ENCODE peak calls at places on chromosomes 6 and 20, in four cellular contexts. W, R, Z and L are unnamed samples.

GRCh38 chr6:37688088-37688850 is 9.4 kb downstream of the MDGA1 start:
- DNase-seq in R (no peak), Z (no peak), W (no peak), L (no peak)

GRCh38 chr6:134821397-134821796 is 128.5 kb downstream of the ALDH8A1 start:
- DNase-seq in W (no peak), R (no peak), Z (no peak), L (no peak)

GRCh38 chr6:8329592-8329991 is 105.8 kb downstream of the SLC35B3 start:
- DNase-seq in Z (no peak), W (no peak), R (no peak), L (no peak)

GRCh38 chr6:159170999-159171712 is 2.0 kb downstream of the FNDC1 start:
- DNase-seq in W (no peak), Z (no peak), R (no peak), L (no peak)

GRCh38 chr6:41734666-41735426 is 562 bp downstream of the TFEB start:
- DNase-seq in W (peak; percentile 77), R (peak; percentile 77), Z (no peak), L (peak; percentile 66)

GRCh38 chr20:6122873-6123649 is at the start of gene FERMT1:
- DNase-seq in Z (no peak), R (peak; percentile 84), W (no peak), L (peak; percentile 71)

GRCh38 chr6:126805861-126806260 is 312.6 kb upstream of the RSPO3 start:
- DNase-seq in W (no peak), R (no peak), Z (no peak), L (no peak)

GRCh38 chr20:48921883-48922867 is 664 bp downstream of the ARFGEF2 start:
- DNase-seq in R (peak; percentile 67), W (no peak), Z (no peak), L (peak; percentile 55)

GRCh38 chr6:28383235-28384142 is 16.1 kb downstream of the ZSCAN12 start:
- DNase-seq in R (peak; percentile 93), Z (no peak), W (peak; percentile 86), L (peak; percentile 94)

GRCh38 chr6:80259113-80259512 is 152.6 kb downstream of the BCKDHB start:
- DNase-seq in W (no peak), Z (no peak), R (no peak), L (no peak)

GRCh38 chr20:52268184-52268583 is 76.6 kb upstream of the ZFP64 start:
- DNase-seq in W (no peak), R (no peak), Z (no peak), L (no peak)

GRCh38 chr6:155026366-155027045 is 31.4 kb downstream of the TIAM2 start:
- DNase-seq in W (no peak), R (peak; percentile 41), Z (no peak), L (no peak)

GRCh38 chr6:45896783-45897441 is 118.7 kb downstream of the CLIC5 start:
- DNase-seq in Z (no peak), R (no peak), W (no peak), L (no peak)

GRCh38 chr6:129866688-129867087 is 5.6 kb upstream of the TMEM244 start:
- DNase-seq in Z (no peak), W (no peak), R (no peak), L (no peak)

GRCh38 chr6:12403946-12404647 is 113.9 kb downstream of the EDN1 start:
- DNase-seq in Z (no peak), R (no peak), W (no peak), L (no peak)

GRCh38 chr6:100452998-100453397 is 11.7 kb downstream of the SIM1 start:
- DNase-seq in R (no peak), Z (no peak), W (no peak), L (no peak)

GRCh38 chr6:14108571-14109410 is 8.8 kb upstream of the CD83 start:
- DNase-seq in Z (peak; percentile 97), R (no peak), W (peak; percentile 93), L (no peak)

DNA sequence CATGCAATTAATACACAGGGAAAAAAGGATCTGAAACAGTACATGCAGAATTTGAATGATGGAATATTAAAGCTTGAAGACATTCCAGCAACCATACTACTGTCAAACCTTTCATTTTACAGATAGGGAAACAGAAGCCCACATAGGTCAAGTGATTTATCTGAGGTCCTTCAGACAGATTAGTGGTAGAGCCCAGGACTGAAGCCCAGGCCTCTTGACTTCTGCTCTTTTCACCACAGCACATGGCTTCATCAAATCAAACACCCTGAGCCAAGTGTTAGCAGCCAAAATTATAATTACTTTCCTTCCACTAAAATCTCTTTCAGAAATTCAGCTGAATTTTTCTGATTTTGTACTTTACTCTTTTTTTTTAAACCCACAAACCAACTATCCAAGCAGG is 435.6 kb upstream of the RUNX2 start:
- DNase-seq in W (no peak), Z (no peak), R (no peak), L (no peak)
- TF ChIP-seq NR2C2 in W (no peak), Z (no peak), R (no peak), L (no peak)

DNA sequence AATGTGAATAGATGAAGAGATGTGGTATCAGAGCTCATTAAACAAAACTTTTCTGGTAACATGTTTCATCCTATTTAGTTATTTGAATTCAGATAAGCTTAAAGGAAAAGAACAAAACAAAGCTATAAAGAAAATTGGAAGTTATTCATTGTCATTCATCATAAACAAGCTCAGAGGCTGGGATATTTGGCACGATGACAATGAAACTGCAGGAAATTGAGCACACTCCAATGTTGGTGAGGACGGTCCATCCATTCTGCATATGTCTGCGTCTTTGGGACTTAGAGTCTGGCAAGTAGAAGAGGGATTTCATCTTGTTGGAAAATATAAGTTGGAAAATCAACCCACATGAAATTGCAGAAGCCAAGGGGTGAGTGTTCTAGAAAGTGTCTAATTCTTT is 78.3 kb downstream of the HDGFL1 start:
- DNase-seq in Z (no peak), R (no peak), W (no peak), L (no peak)
- TF ChIP-seq NR2C2 in Z (no peak), R (no peak), W (no peak), L (no peak)

DNA sequence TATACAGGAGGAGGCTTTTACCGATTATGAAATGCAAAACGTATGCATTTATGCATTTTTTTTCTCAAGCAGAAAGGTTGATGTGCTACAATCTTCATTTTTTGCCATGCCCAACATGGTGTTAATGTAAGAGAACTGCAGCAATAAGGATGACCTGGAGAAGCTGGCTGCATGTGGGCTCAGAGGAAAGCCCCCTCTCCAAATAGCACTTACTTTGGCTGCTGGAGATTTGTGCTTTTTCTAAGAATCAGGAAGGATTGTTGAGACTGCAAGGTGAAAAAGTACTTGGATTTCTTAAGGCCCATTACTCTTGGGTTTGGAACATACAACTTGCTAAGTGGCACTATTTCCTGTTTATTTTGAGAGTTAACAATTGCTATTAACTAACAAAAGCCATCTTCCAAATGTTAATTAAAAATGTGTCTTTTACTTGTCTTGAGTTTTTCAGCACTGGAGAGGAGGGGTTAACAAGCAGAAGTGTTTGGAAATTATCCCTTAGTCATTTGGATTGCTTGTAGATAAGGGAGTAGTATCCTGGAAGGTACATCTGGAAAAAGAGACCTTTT is 5.6 kb downstream of the SOX4 start:
- DNase-seq in W (no peak), R (no peak), Z (no peak), L (no peak)
- TF ChIP-seq NR2C2 in W (no peak), R (no peak), Z (no peak), L (no peak)

GRCh38 chr6:169172946-169173345 is 80.7 kb downstream of the THBS2 start:
- DNase-seq in W (no peak), Z (no peak), R (no peak), L (no peak)

GRCh38 chr6:169171951-169172350 is 81.7 kb downstream of the THBS2 start:
- DNase-seq in Z (no peak), R (no peak), W (no peak), L (no peak)

GRCh38 chr6:169173532-169174268 is 79.9 kb downstream of the THBS2 start:
- DNase-seq in W (no peak), Z (no peak), R (no peak), L (no peak)

GRCh38 chr6:169171010-169171409 is 82.6 kb downstream of the THBS2 start:
- DNase-seq in W (no peak), Z (no peak), R (no peak), L (no peak)

DNA sequence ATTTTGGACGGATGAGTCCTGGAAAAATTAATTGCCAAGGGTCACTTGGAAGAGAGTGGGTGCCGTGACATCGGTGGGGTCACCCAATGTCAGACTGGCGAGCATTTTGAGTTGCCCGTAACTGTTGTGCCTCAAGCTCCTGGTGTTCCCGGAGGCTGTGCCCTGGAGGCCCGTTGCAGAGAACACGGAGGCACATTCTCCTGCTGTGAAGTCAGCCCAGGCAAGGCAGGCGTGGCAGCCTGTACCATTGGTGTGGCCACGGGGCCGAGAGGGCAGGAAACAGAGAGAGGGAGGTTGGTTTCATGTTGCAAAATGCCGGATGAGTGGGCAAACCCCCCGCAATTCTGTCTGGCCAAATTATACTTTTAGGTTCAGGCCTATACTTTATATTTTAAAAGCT is 81.2 kb downstream of the THBS2 start:
- DNase-seq in R (no peak), W (no peak), Z (no peak), L (no peak)
- TF ChIP-seq NR2C2 in R (no peak), W (no peak), Z (no peak), L (no peak)

GRCh38 chr20:4681441-4681840 is 40.3 kb upstream of the PRND start:
- DNase-seq in W (no peak), R (no peak), Z (no peak), L (no peak)

GRCh38 chr20:4681971-4682370 is 39.7 kb upstream of the PRND start:
- DNase-seq in Z (no peak), W (no peak), R (no peak), L (no peak)

GRCh38 chr20:4674672-4675071 is 47.0 kb upstream of the PRND start:
- DNase-seq in R (no peak), W (no peak), Z (no peak), L (no peak)

GRCh38 chr20:4673371-4674001 is 48.2 kb upstream of the PRND start:
- DNase-seq in Z (no peak), W (peak; percentile 86), R (no peak), L (no peak)

GRCh38 chr20:4677846-4678245 is 43.9 kb upstream of the PRND start:
- DNase-seq in Z (no peak), R (no peak), W (no peak), L (no peak)
- TF ChIP-seq NR2C2 in Z (no peak), R (no peak), W (no peak), L (no peak)

GRCh38 chr20:39985276-39985675 is 703.8 kb downstream of the MAFB start:
- DNase-seq in W (no peak), Z (no peak), R (no peak), L (no peak)

GRCh38 chr20:39986231-39986904 is 702.7 kb downstream of the MAFB start:
- DNase-seq in Z (no peak), R (no peak), W (no peak), L (peak; percentile 31)

GRCh38 chr20:39988991-39989390 is 700.0 kb downstream of the MAFB start:
- DNase-seq in Z (no peak), W (no peak), R (no peak), L (no peak)

GRCh38 chr20:39993737-39994136 is 695.3 kb downstream of the MAFB start:
- DNase-seq in Z (no peak), W (no peak), R (no peak), L (no peak)

DNA sequence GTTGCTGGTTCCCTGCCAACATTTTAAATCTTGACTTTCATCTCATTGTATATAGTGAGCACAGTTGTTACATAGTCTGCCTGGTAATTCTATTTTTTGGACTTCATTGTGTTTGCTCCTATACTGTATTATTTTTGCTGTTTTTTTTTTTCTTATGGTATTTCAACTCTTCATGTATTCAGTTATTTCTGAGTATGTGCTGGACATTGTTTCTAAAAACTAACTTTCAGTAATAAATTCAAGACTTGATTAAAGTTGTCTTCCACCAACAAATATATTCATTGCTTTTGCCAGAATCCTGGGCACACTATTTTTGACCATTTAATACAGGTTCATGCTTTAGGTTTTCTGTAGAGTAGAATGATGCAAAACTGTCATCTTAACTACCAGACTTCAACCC is 698.3 kb downstream of the MAFB start:
- DNase-seq in Z (no peak), W (no peak), R (no peak), L (no peak)
- TF ChIP-seq NR2C2 in Z (no peak), W (no peak), R (no peak), L (no peak)